ENCODE peak calls at places on chromosomes 4 and X, in seven cellular contexts. M is K562, H is endothelial cell of umbilical vein, Y is IMR-90, K is Karpas-422, U is GM12878, P is endodermal cell. L is an unnamed sample.

GRCh38 chrX:8179653-8180052 is 8.6 kb upstream of the VCX2 start:
- DNase-seq in M (no peak), H (no peak), Y (no peak), K (no peak), U (no peak), P (no peak), L (no peak)

GRCh38 chrX:140066262-140066661 is 100.9 kb upstream of the CXorf66 start:
- DNase-seq in M (no peak), H (no peak), Y (no peak), K (no peak), U (no peak), P (no peak), L (no peak)

GRCh38 chr4:146371812-146372211 is 149.9 kb downstream of the SLC10A7 start:
- DNase-seq in M (no peak), H (peak), Y (no peak), K (no peak), U (no peak), P (no peak), L (no peak)

GRCh38 chr4:60923075-60923474 is 277.1 kb upstream of the ADGRL3 start:
- DNase-seq in M (no peak), H (no peak), Y (no peak), K (no peak), U (no peak), P (no peak), L (no peak)

GRCh38 chrX:76454456-76454927 is 27.0 kb downstream of the MAGEE1 start:
- DNase-seq in M (peak), H (peak), Y (peak), K (peak), U (no peak), P (peak), L (peak)

GRCh38 chrX:16658284-16658683 is 8.3 kb downstream of the S100G start:
- DNase-seq in M (no peak), H (peak), Y (peak), K (no peak), U (no peak), P (no peak), L (peak)

GRCh38 chrX:28854637-28855036 is 267.4 kb downstream of the IL1RAPL1 start:
- DNase-seq in M (no peak), H (no peak), Y (peak), K (no peak), U (no peak), P (no peak), L (no peak)

GRCh38 chr4:165248102-165248501 is 40.7 kb downstream of the KLHL2 start:
- DNase-seq in M (no peak), H (no peak), Y (no peak), K (no peak), U (no peak), P (no peak), L (no peak)

GRCh38 chr4:140110542-140110941 is 43.4 kb downstream of the MAML3 start:
- DNase-seq in M (no peak), H (no peak), Y (no peak), K (no peak), U (no peak), P (no peak), L (no peak)

GRCh38 chr4:15653864-15654391 is 1.2 kb downstream of the FBXL5 start:
- DNase-seq in M (peak), H (peak), Y (peak), K (peak), U (no peak), P (no peak), L (peak)

GRCh38 chr4:37561196-37561802 is 124.9 kb downstream of the RELL1 start:
- DNase-seq in M (no peak), H (no peak), Y (no peak), K (no peak), U (no peak), P (no peak), L (no peak)

GRCh38 chrX:14936561-14936960 is 63.3 kb downstream of the MOSPD2 start:
- DNase-seq in M (peak), H (no peak), Y (peak), K (no peak), U (no peak), P (no peak), L (peak)

GRCh38 chr4:126750723-126751122 is 882.0 kb upstream of the INTU start:
- DNase-seq in M (no peak), H (no peak), Y (no peak), K (no peak), U (no peak), P (no peak), L (no peak)

GRCh38 chr4:8761824-8762205 is 109.8 kb downstream of the HMX1 start:
- DNase-seq in M (no peak), H (no peak), Y (no peak), K (no peak), U (no peak), P (peak), L (no peak)

GRCh38 chr4:78529569-78530209 is 21.9 kb upstream of the ANXA3 start:
- DNase-seq in M (no peak), H (no peak), Y (peak), K (no peak), U (no peak), P (no peak), L (peak)

GRCh38 chr4:147340547-147341225 is 140.2 kb upstream of the EDNRA start:
- DNase-seq in M (no peak), H (peak), Y (peak), K (no peak), U (peak), P (no peak), L (peak)

GRCh38 chrX:25427873-25428555 is 412.2 kb upstream of the ARX start:
- DNase-seq in M (no peak), H (no peak), Y (no peak), K (peak), U (no peak), P (peak), L (no peak)

GRCh38 chr4:38119663-38120374 is 159.6 kb downstream of the PTTG2 start:
- DNase-seq in M (no peak), H (peak), Y (peak), K (no peak), U (no peak), P (no peak), L (peak)

GRCh38 chr4:181909368-181909767 is 333.8 kb upstream of the TENM3 start:
- DNase-seq in M (no peak), H (no peak), Y (peak), K (no peak), U (no peak), P (peak), L (peak)

DNA sequence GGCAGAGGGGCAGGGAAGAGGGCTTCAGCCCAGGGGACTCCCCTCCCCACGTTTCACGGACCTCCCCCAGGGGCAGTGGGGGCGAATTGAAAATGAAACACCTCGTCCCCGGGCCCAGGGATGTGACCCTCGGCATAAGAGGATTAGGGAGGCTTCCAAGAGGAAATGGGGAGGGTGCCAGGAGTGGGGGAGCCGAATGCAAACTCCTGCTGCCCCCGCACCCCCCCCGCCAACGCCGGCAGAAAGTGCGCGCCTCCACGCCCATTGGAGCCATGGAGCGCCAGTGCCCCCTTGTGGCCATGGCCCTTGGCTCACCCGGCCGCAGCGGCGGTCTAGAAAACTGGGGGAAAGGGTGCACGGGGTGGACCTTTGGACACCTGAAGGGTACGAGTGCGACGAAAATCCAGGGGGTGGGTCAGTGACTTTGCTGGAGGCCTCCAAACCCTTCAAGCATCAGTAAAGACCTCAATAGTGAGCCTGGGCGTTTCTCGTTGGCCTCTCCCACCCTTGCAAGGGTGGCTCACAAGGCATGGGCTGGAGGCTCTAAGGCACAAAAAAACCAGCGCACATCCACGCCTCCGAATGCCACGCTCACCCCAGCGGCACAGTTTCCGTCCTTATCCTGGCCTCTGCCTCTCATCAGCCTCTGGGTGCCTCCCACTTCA is 120.8 kb upstream of the PJA1 start:
- DNase-seq in M (peak), H (no peak), Y (no peak), K (peak), U (no peak), P (peak), L (peak)
- H3K9ac ChIP-seq in M (no peak), H (no peak), Y (no peak), K (no peak), U (no peak), P (no peak), L (no peak)

GRCh38 chr4:76449824-76450223 is 14.8 kb downstream of the SHROOM3 start:
- DNase-seq in M (no peak), H (no peak), Y (no peak), K (no peak), U (no peak), P (no peak), L (peak)
- H3K9ac ChIP-seq in M (no peak), H (no peak), Y (no peak), K (no peak), U (no peak), P (no peak), L (no peak)

GRCh38 chr4:1578968-1579833 is 104.9 kb downstream of the FAM53A start:
- DNase-seq in M (peak), H (peak), Y (peak), K (peak), U (no peak), P (peak), L (peak)

GRCh38 chr4:1577818-1578217 is 106.3 kb downstream of the FAM53A start:
- DNase-seq in M (no peak), H (no peak), Y (no peak), K (no peak), U (no peak), P (peak), L (no peak)

GRCh38 chr4:1582227-1582626 is 101.9 kb downstream of the FAM53A start:
- DNase-seq in M (no peak), H (no peak), Y (no peak), K (no peak), U (no peak), P (peak), L (no peak)

GRCh38 chr4:1578301-1578781 is 105.8 kb downstream of the FAM53A start:
- DNase-seq in M (no peak), H (no peak), Y (no peak), K (no peak), U (no peak), P (peak), L (peak)

GRCh38 chr4:1579834-1580686 is 104.1 kb downstream of the FAM53A start:
- DNase-seq in M (peak), H (peak), Y (no peak), K (peak), U (no peak), P (peak), L (peak)
- H3K9ac ChIP-seq in M (peak), H (peak), Y (peak), K (no peak), U (no peak), P (no peak), L (peak)

GRCh38 chrX:134251241-134251640 is 14.3 kb downstream of the CCDC160 start:
- DNase-seq in M (no peak), H (no peak), Y (no peak), K (no peak), U (no peak), P (no peak), L (no peak)
- H3K9ac ChIP-seq in M (no peak), H (no peak), Y (no peak), K (no peak), U (no peak), P (no peak), L (no peak)

GRCh38 chrX:20461576-20461975 is 194.9 kb upstream of the RPS6KA3 start:
- DNase-seq in M (no peak), H (peak), Y (peak), K (no peak), U (no peak), P (no peak), L (peak)
- H3K9ac ChIP-seq in M (no peak), H (no peak), Y (no peak), K (no peak), U (no peak), P (no peak), L (no peak)

DNA sequence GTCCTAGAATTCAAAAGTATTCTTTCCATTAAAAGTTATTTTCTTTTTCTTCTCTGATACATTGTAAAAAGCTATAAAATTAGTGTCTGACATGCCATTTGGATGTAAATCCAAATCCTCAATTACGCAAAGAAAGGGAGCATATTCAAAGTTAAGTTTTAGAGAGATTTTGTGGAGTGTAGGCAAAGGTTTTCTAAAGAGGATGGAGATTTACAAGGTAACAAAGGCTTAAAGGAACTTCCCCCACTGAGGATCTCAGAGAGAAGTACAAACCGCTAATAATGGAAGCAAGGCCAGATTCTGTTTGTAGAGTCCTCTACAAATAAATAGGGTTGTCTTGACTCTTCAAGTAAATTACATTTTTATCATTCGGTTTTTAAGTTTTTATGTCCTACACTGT is 91.0 kb upstream of the MAPK10 start:
- DNase-seq in M (no peak), H (no peak), Y (no peak), K (no peak), U (no peak), P (no peak), L (no peak)
- H3K9ac ChIP-seq in M (no peak), H (no peak), Y (no peak), K (no peak), U (no peak), P (no peak), L (no peak)

GRCh38 chrX:107826286-107827136 is 845 bp downstream of the MID2 start:
- DNase-seq in M (no peak), H (peak), Y (peak), K (peak), U (no peak), P (peak), L (peak)
- H3K9ac ChIP-seq in M (no peak), H (peak), Y (no peak), K (peak), U (no peak), P (no peak), L (peak)

DNA sequence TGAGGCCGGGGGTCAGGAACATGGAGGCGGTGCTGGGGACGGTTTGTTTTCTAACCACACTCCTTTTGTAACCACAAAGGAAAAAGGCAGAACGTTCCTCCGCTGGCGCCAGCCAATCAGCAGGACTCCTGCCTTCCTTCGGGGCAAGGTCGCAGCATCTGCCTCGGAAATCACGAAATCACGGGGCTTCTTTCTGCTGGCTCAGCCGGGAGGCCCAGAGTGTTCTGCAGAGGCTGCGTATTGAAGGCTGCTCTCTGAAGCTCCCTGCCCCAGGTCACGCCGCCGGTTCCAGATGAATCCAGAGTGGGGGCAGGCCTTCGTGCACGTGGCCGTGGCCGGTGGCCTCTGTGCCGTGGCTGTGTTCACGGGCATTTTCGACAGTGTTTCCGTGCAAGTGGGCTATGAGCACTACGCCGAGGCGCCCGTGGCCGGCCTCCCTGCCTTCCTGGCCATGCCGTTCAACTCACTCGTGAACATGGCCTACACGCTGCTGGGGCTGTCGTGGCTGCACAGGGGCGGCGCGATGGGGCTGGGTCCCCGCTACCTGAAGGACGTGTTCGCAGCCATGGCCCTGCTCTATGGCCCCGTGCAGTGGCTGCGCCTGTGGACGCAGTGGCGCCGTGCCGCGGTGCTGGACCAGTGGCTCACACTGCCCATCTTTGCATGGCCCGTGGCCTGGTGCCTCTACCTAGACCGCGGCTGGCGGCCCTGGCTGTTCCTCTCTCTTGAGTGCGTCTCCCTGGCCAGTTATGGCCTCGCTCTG is 9.4 kb downstream of the TMEM187 start:
- DNase-seq in M (no peak), H (no peak), Y (no peak), K (no peak), U (no peak), P (no peak), L (no peak)
- H3K9ac ChIP-seq in M (peak), H (no peak), Y (no peak), K (no peak), U (no peak), P (no peak), L (no peak)

DNA sequence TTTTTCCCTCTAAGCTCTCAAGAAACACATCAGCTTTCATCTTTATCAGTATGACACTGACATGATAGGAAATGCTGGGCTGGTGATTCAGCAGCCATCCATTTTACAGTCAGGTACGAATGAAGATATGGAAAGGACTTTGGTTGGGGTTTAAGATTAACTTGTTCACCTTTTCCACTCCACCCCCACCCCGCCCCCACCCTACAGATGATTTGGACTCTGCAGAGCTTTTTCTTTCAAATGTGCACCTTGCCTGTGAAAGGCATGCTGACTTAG is 132.6 kb downstream of the AKAP4 start:
- DNase-seq in M (no peak), H (no peak), Y (no peak), K (no peak), U (no peak), P (no peak), L (no peak)
- H3K9ac ChIP-seq in M (no peak), H (no peak), Y (no peak), K (no peak), U (no peak), P (no peak), L (no peak)

DNA sequence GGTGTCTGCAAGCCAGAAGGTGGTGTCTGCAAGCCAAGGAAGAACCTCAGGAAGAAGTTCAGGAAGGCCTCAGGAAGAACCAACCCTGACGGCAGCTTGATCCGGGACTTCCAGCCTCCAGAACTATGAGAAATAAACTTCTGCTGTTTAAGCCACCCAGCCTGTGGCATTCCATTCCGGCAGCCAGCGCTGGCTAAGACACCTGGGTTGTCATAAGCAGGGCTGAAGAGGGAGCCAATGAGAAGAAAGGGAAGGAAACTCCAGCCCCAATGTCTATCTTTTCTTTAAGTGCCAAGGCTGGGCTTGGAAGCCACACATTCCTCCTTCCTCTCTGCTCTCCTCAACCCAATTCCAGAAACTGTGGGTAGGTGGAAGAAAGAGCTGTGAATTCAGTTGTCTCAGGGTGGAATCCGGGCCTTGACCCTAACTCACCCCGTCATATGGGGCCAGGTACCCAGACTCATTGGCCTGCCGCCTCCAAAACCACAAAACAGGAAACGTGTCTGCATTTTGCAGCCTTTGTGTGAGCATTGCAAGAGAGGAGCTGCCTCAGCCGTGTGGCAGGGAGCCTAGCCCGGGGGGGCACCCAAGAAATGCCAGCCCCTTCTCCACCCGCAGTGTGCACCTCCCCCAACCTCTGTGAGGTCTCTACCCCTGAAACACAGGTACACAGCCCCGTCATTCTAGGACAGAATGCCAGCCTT is 26.8 kb downstream of the CRMP1 start:
- DNase-seq in M (no peak), H (no peak), Y (no peak), K (peak), U (no peak), P (no peak), L (no peak)
- H3K9ac ChIP-seq in M (no peak), H (no peak), Y (no peak), K (peak), U (no peak), P (no peak), L (no peak)